ENCODE peak calls at places on chromosomes 1 and 21, in six cellular contexts. C is HCT116, D is PC-3, Q is neural progenitor cell, W is SK-N-SH, G is GM23338. U is an unnamed sample.

GRCh38 chr1:236397173-236397759 is 3.2 kb downstream of the EDARADD start:
- DNase-seq in C (no peak), G (no peak), W (no peak), Q (no peak), D (no peak), U (no peak)

GRCh38 chr1:206809504-206810084 is 37.3 kb upstream of the IL10 start:
- DNase-seq in D (peak; percentile 82), C (peak; percentile 23), W (no peak), Q (peak; percentile 12), G (peak; percentile 37), U (peak; percentile 34)

GRCh38 chr1:59641861-59642260 is 172.9 kb upstream of the HOOK1 start:
- DNase-seq in D (no peak), W (no peak), C (no peak), G (peak; percentile 17), Q (no peak), U (no peak)

GRCh38 chr1:222852326-222852725 is 37.5 kb downstream of the DISP1 start:
- DNase-seq in C (no peak), Q (no peak), G (no peak), D (peak; percentile 17), W (no peak), U (no peak)

GRCh38 chr1:198558402-198558801 is 17.9 kb upstream of the ATP6V1G3 start:
- DNase-seq in C (no peak), G (no peak), D (no peak), W (no peak), Q (no peak), U (no peak)

GRCh38 chr1:56148466-56149193 is 430.7 kb downstream of the PLPP3 start:
- DNase-seq in Q (no peak), W (no peak), C (no peak), G (no peak), D (no peak), U (no peak)

GRCh38 chr1:112735752-112736151 is 20.6 kb upstream of the PPM1J start:
- DNase-seq in D (peak; percentile 95), C (peak; percentile 62), Q (no peak), G (no peak), W (no peak), U (no peak)

GRCh38 chr1:151458936-151459330 is 361 bp downstream of the POGZ start:
- DNase-seq in C (peak; percentile 52), Q (peak; percentile 89), G (peak; percentile 82), D (peak; percentile 69), W (peak; percentile 86), U (peak; percentile 77)

GRCh38 chr1:179017383-179018326 is 8.0 kb upstream of the FAM20B start:
- DNase-seq in G (no peak), Q (no peak), D (peak; percentile 45), W (no peak), C (no peak), U (peak; percentile 70)

GRCh38 chr1:113211467-113211866 is 138.5 kb downstream of the LRIG2 start:
- DNase-seq in G (no peak), Q (no peak), W (peak; percentile 47), C (no peak), D (no peak), U (no peak)

GRCh38 chr1:214107322-214108096 is 119.7 kb downstream of the PROX1 start:
- DNase-seq in C (no peak), Q (no peak), D (no peak), G (peak; percentile 13), W (no peak), U (no peak)

GRCh38 chr1:12453400-12454343 is 164.3 kb downstream of the DHRS3 start:
- DNase-seq in W (no peak), D (no peak), Q (no peak), G (peak; percentile 44), C (no peak), U (no peak)

GRCh38 chr1:203359010-203359571 is 8.2 kb upstream of the FMOD start:
- DNase-seq in G (no peak), C (no peak), D (no peak), Q (no peak), W (no peak), U (peak; percentile 49)

GRCh38 chr1:1290238-1290731 is 10.0 kb downstream of the SCNN1D start:
- DNase-seq in D (peak; percentile 77), G (peak; percentile 73), W (peak; percentile 89), Q (peak; percentile 75), C (no peak), U (peak; percentile 75)

GRCh38 chr1:1435094-1435903 is at the start of gene VWA1:
- DNase-seq in Q (peak; percentile 86), G (peak; percentile 79), D (peak; percentile 88), C (no peak), W (peak; percentile 99), U (peak; percentile 92)

GRCh38 chr1:171999756-172000155 is 158.5 kb downstream of the DNM3 start:
- DNase-seq in W (no peak), Q (no peak), D (no peak), G (no peak), C (no peak), U (no peak)

GRCh38 chr21:14452842-14453241 is 69.9 kb upstream of the HSPA13 start:
- DNase-seq in W (no peak), C (no peak), D (no peak), Q (no peak), G (no peak), U (no peak)

GRCh38 chr1:9100471-9101043 is 28.3 kb downstream of the GPR157 start:
- DNase-seq in Q (no peak), C (no peak), G (no peak), W (no peak), D (no peak), U (peak; percentile 35)

GRCh38 chr1:213751064-213751397 is 236.7 kb upstream of the PROX1 start:
- DNase-seq in W (peak; percentile 18), C (no peak), G (no peak), Q (no peak), D (no peak), U (no peak)

GRCh38 chr1:230422221-230422981 is 3.7 kb downstream of the PGBD5 start:
- DNase-seq in Q (peak; percentile 33), W (no peak), D (no peak), C (no peak), G (peak; percentile 37), U (no peak)

GRCh38 chr21:37281993-37282392 is 14.9 kb upstream of the VPS26C start:
- DNase-seq in C (no peak), D (no peak), W (no peak), Q (peak; percentile 35), G (peak; percentile 52), U (peak; percentile 19)

GRCh38 chr1:161198206-161198876 is 513 bp downstream of the ADAMTS4 start:
- DNase-seq in C (no peak), Q (peak; percentile 87), G (peak; percentile 87), D (peak; percentile 44), W (peak; percentile 71), U (peak; percentile 68)

GRCh38 chr1:47950481-47950880 is 46.7 kb downstream of the TRABD2B start:
- DNase-seq in W (no peak), Q (no peak), D (no peak), C (no peak), G (no peak), U (no peak)

GRCh38 chr1:107549152-107549810 is 408.4 kb downstream of the NTNG1 start:
- DNase-seq in C (no peak), W (no peak), G (no peak), Q (no peak), D (peak; percentile 16), U (no peak)

GRCh38 chr1:107546571-107546970 is 405.7 kb downstream of the NTNG1 start:
- DNase-seq in D (no peak), G (no peak), W (no peak), C (no peak), Q (no peak), U (no peak)

GRCh38 chr1:107550358-107550757 is 409.5 kb downstream of the NTNG1 start:
- DNase-seq in C (no peak), Q (no peak), D (no peak), G (no peak), W (no peak), U (no peak)

GRCh38 chr1:107547363-107548155 is 406.7 kb downstream of the NTNG1 start:
- DNase-seq in C (no peak), W (no peak), G (no peak), D (no peak), Q (no peak), U (no peak)

DNA sequence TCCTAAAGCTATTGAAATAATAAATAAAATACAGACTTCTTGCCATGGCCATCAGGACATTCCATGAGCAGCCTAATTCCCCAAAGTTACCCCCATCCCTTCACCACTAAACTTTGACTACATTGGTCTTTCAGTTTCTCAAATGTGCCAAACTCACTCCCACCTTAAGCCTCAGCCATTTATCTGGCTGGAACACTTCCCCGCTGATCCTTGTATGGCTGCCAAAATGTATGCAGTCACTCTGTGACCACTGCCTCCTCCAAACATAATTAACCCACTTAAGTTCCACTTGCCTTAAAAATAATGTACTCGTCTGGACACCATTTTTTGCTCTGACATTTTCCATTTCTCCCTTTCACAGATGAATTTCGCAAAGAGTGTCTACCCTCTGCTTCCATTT is 407.4 kb downstream of the NTNG1 start:
- DNase-seq in C (no peak), W (no peak), Q (no peak), G (no peak), D (no peak), U (no peak)
- TF ChIP-seq EZH2phosphoT487 in C (no peak), W (no peak), Q (no peak), G (no peak), D (no peak), U (no peak)

DNA sequence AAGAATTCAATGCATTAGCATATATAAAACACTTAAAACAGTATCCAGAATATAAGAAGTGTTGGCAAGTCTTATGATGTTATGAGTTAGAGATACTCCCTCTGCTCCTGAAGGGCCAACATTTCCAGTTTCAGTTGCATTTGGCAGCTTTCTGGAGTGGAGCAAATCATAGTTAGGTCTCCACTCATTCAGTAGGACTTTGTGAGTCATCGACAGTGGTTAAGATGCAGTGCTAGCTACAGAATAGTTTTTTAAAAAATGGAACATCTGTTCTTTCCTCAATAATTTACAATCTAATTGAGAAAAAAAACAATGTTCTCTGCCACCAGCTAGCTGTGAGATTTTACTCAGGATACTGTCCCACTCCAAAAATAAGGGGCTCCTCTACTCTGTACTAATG is 389.1 kb downstream of the HLX start:
- DNase-seq in G (no peak), D (peak; percentile 50), Q (no peak), W (no peak), C (no peak), U (no peak)
- TF ChIP-seq EZH2phosphoT487 in G (no peak), D (no peak), Q (no peak), W (no peak), C (no peak), U (no peak)

GRCh38 chr1:234554478-234555311 is 55.3 kb downstream of the IRF2BP2 start:
- DNase-seq in G (no peak), W (peak; percentile 57), C (no peak), D (no peak), Q (no peak), U (no peak)
- TF ChIP-seq EZH2phosphoT487 in G (no peak), W (no peak), C (no peak), D (no peak), Q (no peak), U (no peak)

DNA sequence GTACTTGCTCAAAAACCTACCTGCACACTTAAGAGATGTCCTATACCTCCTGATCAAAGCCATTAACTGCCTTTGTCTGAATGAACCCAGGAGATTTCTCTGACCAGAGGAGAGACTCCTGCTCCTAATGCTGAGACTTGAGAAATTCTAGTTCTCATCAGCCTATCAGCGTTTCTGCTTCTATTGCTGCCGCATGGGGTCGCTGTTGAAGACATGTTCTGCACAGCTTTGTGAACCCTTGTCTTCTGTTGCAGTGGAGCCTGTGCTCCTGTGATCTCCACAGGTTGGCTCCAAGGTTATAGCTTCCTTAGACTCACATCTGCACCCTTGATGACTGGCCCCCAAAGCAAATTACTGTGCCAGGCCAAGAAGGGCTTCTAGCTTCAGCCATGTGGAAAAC is 40.2 kb downstream of the EDN2 start:
- DNase-seq in G (no peak), W (no peak), D (no peak), Q (no peak), C (peak; percentile 21), U (no peak)
- TF ChIP-seq EZH2phosphoT487 in G (no peak), W (no peak), D (no peak), Q (no peak), C (no peak), U (no peak)

GRCh38 chr1:209542585-209542984 is 40.9 kb upstream of the CAMK1G start:
- DNase-seq in W (no peak), C (peak; percentile 51), Q (no peak), G (no peak), D (peak; percentile 98), U (no peak)
- TF ChIP-seq EZH2phosphoT487 in W (no peak), C (no peak), Q (no peak), G (no peak), D (no peak), U (no peak)

U was measured in hepatocyte.